ENCODE peak calls at places on chromosomes 13 and 19, in six cellular contexts. T is A549, L is WTC11, R is HepG2, P is H1, O is endothelial cell of umbilical vein. A is an unnamed sample.

GRCh38 chr13:52136763-52137162 is 7.9 kb upstream of the NEK5 start:
- DNase-seq in T (no peak), L (no peak), R (no peak), P (no peak), O (no peak), A (no peak)

GRCh38 chr13:40644838-40645620 is 21.4 kb downstream of the FOXO1 start:
- DNase-seq in T (no peak), L (no peak), R (no peak), P (no peak), O (no peak), A (no peak)

GRCh38 chr19:27865927-27866777 is 1346.8 kb downstream of the UQCRFS1 start:
- DNase-seq in T (no peak), L (no peak), R (no peak), P (no peak), O (no peak), A (no peak)

GRCh38 chr19:23547156-23547555 is 139.9 kb downstream of the ZNF675 start:
- DNase-seq in T (no peak), L (no peak), R (no peak), P (no peak), O (no peak), A (no peak)

GRCh38 chr19:51016798-51017683 is 2.5 kb downstream of the KLK10 start:
- DNase-seq in T (peak), L (peak), R (peak), P (peak), O (peak), A (peak)

GRCh38 chr13:23867027-23867491 is 22.1 kb downstream of the MIPEP start:
- DNase-seq in T (peak), L (no peak), R (no peak), P (no peak), O (peak), A (peak)

GRCh38 chr13:111508164-111508870 is 187.9 kb downstream of the TEX29 start:
- DNase-seq in T (no peak), L (no peak), R (no peak), P (no peak), O (no peak), A (no peak)

GRCh38 chr13:30615851-30616311 is 1.8 kb upstream of the USPL1 start:
- DNase-seq in T (no peak), L (no peak), R (peak), P (no peak), O (peak), A (peak)

GRCh38 chr13:51942189-51942588 is 69.1 kb downstream of the ATP7B start:
- DNase-seq in T (no peak), L (no peak), R (no peak), P (no peak), O (no peak), A (no peak)

GRCh38 chr13:30978981-30979956 is 46.8 kb downstream of the TEX26 start:
- DNase-seq in T (peak), L (peak), R (peak), P (peak), O (peak), A (peak)

GRCh38 chr13:113317031-113317430 is 20.0 kb downstream of the LAMP1 start:
- DNase-seq in T (no peak), L (no peak), R (no peak), P (no peak), O (no peak), A (no peak)

GRCh38 chr13:30572859-30573275 is 44.9 kb upstream of the USPL1 start:
- DNase-seq in T (peak), L (no peak), R (peak), P (no peak), O (peak), A (no peak)

GRCh38 chr13:98923641-98924397 is 54.0 kb downstream of the DOCK9 start:
- DNase-seq in T (no peak), L (no peak), R (no peak), P (no peak), O (no peak), A (no peak)

GRCh38 chr19:19335408-19336158 is 15.0 kb downstream of the MAU2 start:
- DNase-seq in T (no peak), L (no peak), R (no peak), P (no peak), O (no peak), A (no peak)

GRCh38 chr19:1495051-1495798 is 4.2 kb downstream of the REEP6 start:
- DNase-seq in T (no peak), L (no peak), R (no peak), P (no peak), O (no peak), A (no peak)

GRCh38 chr19:30923096-30923495 is 426.1 kb downstream of the TSHZ3 start:
- DNase-seq in T (no peak), L (no peak), R (no peak), P (no peak), O (no peak), A (no peak)

GRCh38 chr19:7916137-7916907 is 1.7 kb downstream of the TGFBR3L start:
- DNase-seq in T (no peak), L (peak), R (no peak), P (no peak), O (no peak), A (no peak)

GRCh38 chr19:49691243-49692101 is 556 bp downstream of the CPT1C start:
- DNase-seq in T (no peak), L (peak), R (no peak), P (no peak), O (peak), A (no peak)

GRCh38 chr19:1093330-1093729 is 1.8 kb downstream of the POLR2E start:
- DNase-seq in T (no peak), L (no peak), R (no peak), P (no peak), O (no peak), A (no peak)

DNA sequence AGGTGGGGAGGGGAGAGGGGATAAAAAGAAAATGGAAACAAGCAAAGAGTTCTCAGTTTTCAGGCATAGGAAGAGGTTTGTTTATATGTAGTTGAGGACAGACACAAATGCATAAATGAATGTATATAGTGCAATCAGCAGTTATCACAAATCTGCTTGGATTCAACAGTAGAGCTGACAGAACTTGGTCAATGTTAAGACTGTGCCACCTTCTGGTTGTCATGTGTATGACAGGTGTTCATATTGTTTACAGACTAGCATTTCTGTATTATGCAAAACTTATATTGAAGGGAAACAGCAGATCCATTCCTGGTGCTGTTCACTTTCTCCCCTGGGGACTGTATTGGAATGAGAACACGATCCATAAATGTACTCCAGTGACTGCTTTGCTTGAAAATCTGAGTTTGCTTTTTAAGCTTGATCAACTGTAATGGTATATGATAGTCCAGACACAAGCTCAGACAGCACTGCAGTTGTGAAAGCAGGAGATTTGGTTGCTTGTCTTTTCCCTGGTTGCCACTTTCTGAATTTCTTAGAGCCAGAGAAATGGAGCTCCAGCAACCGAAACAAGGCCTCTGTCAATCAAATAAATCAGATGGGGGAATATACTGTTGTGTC is 319.5 kb upstream of the OBI1 start:
- DNase-seq in T (peak), L (no peak), R (peak), P (no peak), O (peak), A (peak)
- TF ChIP-seq JUN in T (no peak), L (no peak), R (no peak), P (no peak), O (no peak), A (no peak)

GRCh38 chr19:46131485-46132143 is 7.1 kb upstream of the IGFL3 start:
- DNase-seq in T (no peak), L (no peak), R (no peak), P (no peak), O (peak), A (no peak)
- TF ChIP-seq JUN in T (no peak), L (no peak), R (no peak), P (no peak), O (no peak), A (no peak)

GRCh38 chr13:73433893-73434292 is 375.1 kb downstream of the KLF5 start:
- DNase-seq in T (no peak), L (no peak), R (no peak), P (no peak), O (no peak), A (no peak)

GRCh38 chr13:73429691-73430090 is 370.9 kb downstream of the KLF5 start:
- DNase-seq in T (peak), L (no peak), R (no peak), P (no peak), O (no peak), A (no peak)

GRCh38 chr13:73422973-73423372 is 364.2 kb downstream of the KLF5 start:
- DNase-seq in T (no peak), L (no peak), R (no peak), P (no peak), O (no peak), A (no peak)

GRCh38 chr13:73428706-73429105 is 369.9 kb downstream of the KLF5 start:
- DNase-seq in T (no peak), L (no peak), R (no peak), P (no peak), O (no peak), A (no peak)

GRCh38 chr13:73428137-73428536 is 369.3 kb downstream of the KLF5 start:
- DNase-seq in T (peak), L (no peak), R (no peak), P (no peak), O (no peak), A (no peak)
- TF ChIP-seq JUN in T (no peak), L (no peak), R (no peak), P (no peak), O (no peak), A (no peak)

DNA sequence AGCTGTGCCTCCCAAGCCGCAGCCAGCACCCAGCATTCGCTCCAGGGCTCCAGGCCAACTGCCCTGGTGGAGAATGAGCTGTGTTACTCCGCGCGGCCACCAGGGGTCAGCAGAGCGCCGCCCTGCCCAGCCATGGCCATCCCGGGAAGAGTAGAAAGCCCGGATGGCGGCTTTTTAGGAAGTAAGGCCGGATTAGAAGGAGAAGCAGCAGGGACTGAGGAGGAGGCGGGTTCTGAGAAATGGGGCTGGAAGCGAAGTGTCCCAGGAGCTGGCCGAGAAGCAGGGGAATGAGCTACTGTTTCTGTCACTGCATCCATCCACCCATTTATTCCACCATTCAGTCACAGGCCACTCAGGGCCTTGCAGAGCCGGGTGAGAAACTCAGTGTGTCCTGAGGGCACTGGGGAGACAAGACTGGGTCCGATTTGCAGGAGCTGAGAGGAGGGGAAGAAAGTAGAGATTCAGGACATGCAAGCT is 6.6 kb upstream of the NPAS1 start:
- DNase-seq in T (peak), L (peak), R (peak), P (peak), O (peak), A (peak)
- TF ChIP-seq JUN in T (no peak), L (no peak), R (no peak), P (no peak), O (no peak), A (no peak)

GRCh38 chr13:67120872-67121531 is 109.1 kb downstream of the PCDH9 start:
- DNase-seq in T (peak), L (no peak), R (no peak), P (no peak), O (no peak), A (no peak)
- TF ChIP-seq JUN in T (peak), L (no peak), R (no peak), P (no peak), O (no peak), A (no peak)

A was measured in K562.